ENCODE peak calls at places on chromosomes 6 and 20, in four cellular contexts. V, U, O and Y are unnamed samples.

GRCh38 chr6:90304308-90304707 is 7.7 kb upstream of the BACH2 start:
- DNase-seq in V (no peak), U (no peak), O (no peak), Y (no peak)

GRCh38 chr6:139886396-139886795 is 511.9 kb upstream of the CITED2 start:
- DNase-seq in V (no peak), U (no peak), O (no peak), Y (no peak)

GRCh38 chr6:99802396-99803031 is 191.5 kb downstream of the MCHR2 start:
- DNase-seq in V (no peak), U (no peak), O (no peak), Y (no peak)

GRCh38 chr6:14582731-14583130 is 465.2 kb downstream of the CD83 start:
- DNase-seq in V (no peak), U (no peak), O (no peak), Y (no peak)

GRCh38 chr6:151550618-151551017 is 56.8 kb downstream of the CCDC170 start:
- DNase-seq in V (no peak), U (no peak), O (no peak), Y (no peak)

GRCh38 chr20:24164360-24164759 is 175.8 kb upstream of the GGTLC1 start:
- DNase-seq in V (peak), U (peak), O (no peak), Y (peak)

GRCh38 chr6:154001494-154002285 is 37.4 kb upstream of the OPRM1 start:
- DNase-seq in V (no peak), U (no peak), O (no peak), Y (no peak)

GRCh38 chr20:40963505-40963845 is 65.1 kb upstream of the TOP1 start:
- DNase-seq in V (no peak), U (no peak), O (no peak), Y (no peak)

GRCh38 chr6:158636778-158637177 is 7.8 kb downstream of the DYNLT1 start:
- DNase-seq in V (no peak), U (no peak), O (no peak), Y (no peak)

GRCh38 chr6:7996538-7997225 is 67.5 kb downstream of the BLOC1S5 start:
- DNase-seq in V (no peak), U (peak), O (no peak), Y (no peak)

GRCh38 chr20:33531047-33531877 is 41.4 kb downstream of the CBFA2T2 start:
- DNase-seq in V (no peak), U (peak), O (no peak), Y (no peak)

GRCh38 chr6:152223622-152224021 is 413.5 kb downstream of the SYNE1 start:
- DNase-seq in V (no peak), U (peak), O (no peak), Y (no peak)

GRCh38 chr6:136564170-136564569 is 13.9 kb upstream of the MAP7 start:
- DNase-seq in V (no peak), U (no peak), O (no peak), Y (no peak)

GRCh38 chr6:43228951-43229802 is at the start of gene DNPH1:
- DNase-seq in V (peak), U (peak), O (no peak), Y (peak)

GRCh38 chr6:29941476-29941875 is 856 bp upstream of the HLA-A start:
- DNase-seq in V (no peak), U (no peak), O (no peak), Y (no peak)

GRCh38 chr20:18224968-18225568 is 63.3 kb upstream of the ZNF133 start:
- DNase-seq in V (no peak), U (peak), O (no peak), Y (peak)

GRCh38 chr6:170523256-170524187 is 29.6 kb downstream of the PSMB1 start:
- DNase-seq in V (no peak), U (no peak), O (no peak), Y (no peak)

GRCh38 chr6:15518057-15518456 is 144.8 kb downstream of the DTNBP1 start:
- DNase-seq in V (no peak), U (no peak), O (no peak), Y (no peak)

GRCh38 chr6:112938656-112939055 is 591.5 kb downstream of the RFPL4B start:
- DNase-seq in V (no peak), U (no peak), O (no peak), Y (no peak)

GRCh38 chr6:75480425-75480824 is 13.2 kb downstream of the FILIP1 start:
- DNase-seq in V (no peak), U (no peak), O (no peak), Y (no peak)

GRCh38 chr6:75483136-75483952 is 10.3 kb downstream of the FILIP1 start:
- DNase-seq in V (no peak), U (no peak), O (no peak), Y (no peak)

GRCh38 chr6:75481394-75481793 is 12.2 kb downstream of the FILIP1 start:
- DNase-seq in V (no peak), U (no peak), O (no peak), Y (no peak)

GRCh38 chr6:75479712-75480111 is 13.9 kb downstream of the FILIP1 start:
- DNase-seq in V (no peak), U (no peak), O (no peak), Y (no peak)

DNA sequence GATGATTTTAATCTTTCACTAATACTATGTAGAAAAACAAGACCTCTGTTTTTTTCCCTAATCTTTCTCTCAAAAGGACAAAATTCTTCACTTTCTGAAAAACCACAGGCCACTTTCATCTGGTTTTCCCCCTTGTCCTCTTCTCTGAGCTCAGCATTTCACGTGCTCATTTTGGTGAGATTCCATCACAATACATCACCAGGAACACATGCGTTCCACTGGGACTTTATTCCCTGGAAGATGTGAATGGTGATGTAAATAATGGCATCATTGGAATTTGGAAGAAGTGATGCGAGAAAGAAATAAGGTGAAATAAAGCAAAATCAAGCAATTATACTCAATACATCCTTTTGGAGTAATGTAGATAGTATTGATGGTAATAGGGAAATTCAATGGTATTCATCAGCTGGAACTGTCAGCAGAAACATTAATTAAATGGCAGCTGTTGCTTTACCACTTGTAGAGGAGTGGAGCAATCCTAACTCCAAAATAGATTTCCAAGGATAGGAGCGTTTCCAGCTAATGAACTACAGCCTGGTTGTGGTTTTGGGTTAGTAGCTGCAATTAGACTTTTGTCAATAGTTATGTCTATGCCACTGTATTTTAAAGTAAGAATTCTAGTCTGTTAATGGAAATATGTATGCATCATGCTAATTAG is 11.5 kb downstream of the FILIP1 start:
- DNase-seq in V (no peak), U (no peak), O (no peak), Y (no peak)
- TF ChIP-seq CHD4 in V (no peak), U (no peak), O (no peak), Y (no peak)

GRCh38 chr6:25259756-25260155 is 19.4 kb upstream of the CARMIL1 start:
- DNase-seq in V (no peak), U (no peak), O (no peak), Y (no peak)
- TF ChIP-seq CHD4 in V (no peak), U (no peak), O (no peak), Y (no peak)

GRCh38 chr6:23414204-23414501 is 711.9 kb upstream of the NRSN1 start:
- DNase-seq in V (no peak), U (no peak), O (peak), Y (no peak)
- TF ChIP-seq CHD4 in V (no peak), U (no peak), O (no peak), Y (no peak)

GRCh38 chr6:115814907-115815306 is 245.8 kb downstream of the FRK start:
- DNase-seq in V (no peak), U (no peak), O (no peak), Y (no peak)

GRCh38 chr6:115811511-115811910 is 249.2 kb downstream of the FRK start:
- DNase-seq in V (no peak), U (no peak), O (no peak), Y (no peak)
- TF ChIP-seq CHD4 in V (no peak), U (no peak), O (no peak), Y (no peak)

DNA sequence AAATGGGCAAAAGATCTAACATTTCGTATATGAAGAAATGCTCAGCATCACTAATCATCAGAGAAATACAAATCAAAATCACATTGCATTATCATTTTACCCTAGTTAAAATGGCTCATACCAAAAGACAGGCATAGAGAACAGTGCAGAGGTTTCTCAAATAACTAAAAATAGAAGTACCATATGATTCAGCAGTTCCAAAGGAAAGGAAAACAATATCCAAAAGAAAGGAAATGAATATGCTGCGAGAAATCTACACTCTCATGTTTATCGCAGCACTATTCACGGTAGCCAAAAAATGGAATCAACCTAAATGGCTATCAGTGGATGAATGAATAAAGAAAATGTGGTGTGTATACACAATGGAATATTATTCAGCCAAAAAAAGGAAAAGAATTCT is 63.5 kb downstream of the VTA1 start:
- DNase-seq in V (no peak), U (no peak), O (no peak), Y (no peak)
- TF ChIP-seq CHD4 in V (no peak), U (no peak), O (no peak), Y (no peak)